ENCODE peak calls at places on chromosomes 16 and 17, in nine cellular contexts. F is IMR-90, R is osteoblast, G is upper lobe of right lung, E is left ventricle myocardium inferior, L is right lobe of liver, S is ascending aorta, Y is GM23338, O is tibial artery. K is an unnamed sample.

GRCh38 chr16:69619514-69619913 is 53.7 kb downstream of the NFAT5 start:
- DNase-seq in F (no peak), R (peak; percentile 35), G (no peak), E (no peak), L (no peak), S (no peak), Y (no peak), O (no peak), K (no peak)

GRCh38 chr17:69425978-69426377 is 11.5 kb downstream of the MAP2K6 start:
- DNase-seq in F (no peak), R (peak; percentile 56), G (no peak), E (no peak), L (no peak), S (no peak), Y (peak; percentile 47), O (no peak), K (no peak)

GRCh38 chr16:8577678-8578304 is 12.5 kb downstream of the TMEM114 start:
- DNase-seq in F (no peak), R (no peak), G (no peak), E (no peak), L (no peak), S (no peak), Y (no peak), O (no peak), K (no peak)

GRCh38 chr16:24075302-24075701 is 180.8 kb upstream of the CACNG3 start:
- DNase-seq in F (no peak), R (no peak), G (no peak), E (no peak), L (no peak), S (no peak), Y (no peak), O (no peak), K (no peak)

GRCh38 chr17:4480929-4481898 is 17.5 kb upstream of the SPNS2 start:
- DNase-seq in F (no peak), R (peak; percentile 70), G (no peak), E (no peak), L (no peak), S (no peak), Y (no peak), O (peak; percentile 61), K (no peak)

GRCh38 chr16:80938035-80938927 is 68.4 kb downstream of the CMC2 start:
- DNase-seq in F (peak; percentile 94), R (peak; percentile 92), G (no peak), E (no peak), L (no peak), S (peak; percentile 82), Y (peak; percentile 70), O (peak; percentile 70), K (peak; percentile 24)

GRCh38 chr17:74746922-74747321 is 1.5 kb upstream of the NHERF1 start:
- DNase-seq in F (no peak), R (peak; percentile 56), G (no peak), E (peak; percentile 18), L (no peak), S (peak; percentile 62), Y (no peak), O (no peak), K (no peak)

GRCh38 chr16:73396556-73396955 is 348.6 kb upstream of the ZFHX3 start:
- DNase-seq in F (no peak), R (no peak), G (no peak), E (no peak), L (no peak), S (no peak), Y (no peak), O (no peak), K (no peak)

GRCh38 chr17:60803059-60803458 is 125.4 kb downstream of the BCAS3 start:
- DNase-seq in F (no peak), R (no peak), G (no peak), E (no peak), L (no peak), S (no peak), Y (no peak), O (no peak), K (no peak)

GRCh38 chr17:73371285-73371684 is 59.5 kb upstream of the CDC42EP4 start:
- DNase-seq in F (peak; percentile 92), R (peak; percentile 98), G (no peak), E (no peak), L (no peak), S (no peak), Y (no peak), O (no peak), K (no peak)

GRCh38 chr16:51359141-51359960 is 208.3 kb upstream of the SALL1 start:
- DNase-seq in F (peak; percentile 5), R (no peak), G (no peak), E (peak; percentile 27), L (peak; percentile 97), S (no peak), Y (peak; percentile 68), O (no peak), K (no peak)

GRCh38 chr17:49715717-49716279 is 8.0 kb upstream of the SLC35B1 start:
- DNase-seq in F (no peak), R (no peak), G (no peak), E (no peak), L (no peak), S (no peak), Y (no peak), O (no peak), K (no peak)

GRCh38 chr16:31083981-31084380 is 4.8 kb downstream of the PRSS53 start:
- DNase-seq in F (no peak), R (peak; percentile 34), G (no peak), E (no peak), L (no peak), S (no peak), Y (no peak), O (no peak), K (no peak)

GRCh38 chr17:13931752-13932477 is 137.4 kb upstream of the COX10 start:
- DNase-seq in F (peak; percentile 3), R (no peak), G (peak; percentile 81), E (peak; percentile 68), L (no peak), S (peak; percentile 83), Y (peak; percentile 30), O (peak; percentile 81), K (no peak)

GRCh38 chr16:49019826-49020401 is 261.7 kb downstream of the CBLN1 start:
- DNase-seq in F (no peak), R (no peak), G (no peak), E (no peak), L (no peak), S (no peak), Y (no peak), O (no peak), K (no peak)

GRCh38 chr16:88554711-88555264 is 15.4 kb upstream of the ZC3H18 start:
- DNase-seq in F (no peak), R (peak; percentile 75), G (no peak), E (no peak), L (no peak), S (no peak), Y (no peak), O (no peak), K (no peak)

GRCh38 chr16:87946596-87947350 is 4.5 kb upstream of the BANP start:
- DNase-seq in F (no peak), R (no peak), G (no peak), E (no peak), L (no peak), S (no peak), Y (no peak), O (no peak), K (no peak)

DNA sequence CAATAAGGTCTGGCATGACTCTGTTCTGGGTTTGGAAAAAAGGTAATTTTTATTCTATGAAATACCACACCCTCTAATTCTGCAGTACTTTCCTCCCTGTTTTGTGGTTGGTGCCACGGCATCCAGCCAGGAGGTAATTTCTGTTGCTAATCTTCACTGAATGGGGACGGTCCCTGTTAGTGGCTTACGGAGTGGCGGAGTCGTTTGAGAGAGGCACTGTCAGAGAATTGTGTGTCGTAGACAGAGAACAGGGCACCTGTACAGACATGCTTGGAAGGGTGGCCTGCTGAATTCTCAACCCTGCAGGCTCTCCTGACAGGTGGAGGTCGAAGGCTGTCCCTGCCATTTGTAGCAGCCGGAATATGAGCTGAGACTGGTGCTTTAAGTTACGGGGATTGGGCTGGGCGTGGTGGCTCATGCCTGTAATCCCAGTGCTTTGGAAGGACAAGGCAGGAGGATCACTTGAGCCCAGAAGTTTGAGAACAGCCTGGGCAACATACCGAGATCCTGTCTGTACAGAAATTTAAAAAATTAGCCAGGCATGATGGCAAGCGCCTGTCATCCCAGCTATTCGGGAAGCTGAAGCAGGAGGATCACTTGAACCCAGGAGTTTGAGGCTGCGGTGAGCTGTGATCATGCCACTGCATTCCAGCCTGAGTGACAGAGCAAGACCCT is 33.2 kb downstream of the EEF2K start:
- DNase-seq in F (no peak), R (no peak), G (no peak), E (no peak), L (no peak), S (no peak), Y (no peak), O (no peak), K (no peak)
- H3K4me1 ChIP-seq in F (no peaks in the 10 kb centered on the region), R (no peaks in the 10 kb centered on the region), G (peaks cover 29% of the 10 kb centered on the region), E (peaks cover 33% of the 10 kb centered on the region), L (no peaks in the 10 kb centered on the region), S (peaks cover 5% of the 10 kb centered on the region), Y (no peaks in the 10 kb centered on the region), O (no peaks in the 10 kb centered on the region), K (peaks cover 39% of the 10 kb centered on the region)

GRCh38 chr16:47141773-47142468 is 1.8 kb downstream of the NETO2 start:
- DNase-seq in F (peak; percentile 83), R (peak; percentile 96), G (peak; percentile 86), E (peak; percentile 72), L (peak; percentile 81), S (peak; percentile 83), Y (peak; percentile 97), O (peak; percentile 82), K (peak; percentile 25)
- H3K4me3 ChIP-seq in F (peak overlapping the region; percentile 62), R (peak overlapping the region; percentile 74), G (peak overlapping the region; percentile 56), E (peak overlapping the region; percentile 74), L (peak overlapping the region; percentile 53), S (peak overlapping the region; percentile 44), Y (peak overlapping the region; percentile 67), O (peak overlapping the region; percentile 22), K (peak overlapping the region; percentile 75)

DNA sequence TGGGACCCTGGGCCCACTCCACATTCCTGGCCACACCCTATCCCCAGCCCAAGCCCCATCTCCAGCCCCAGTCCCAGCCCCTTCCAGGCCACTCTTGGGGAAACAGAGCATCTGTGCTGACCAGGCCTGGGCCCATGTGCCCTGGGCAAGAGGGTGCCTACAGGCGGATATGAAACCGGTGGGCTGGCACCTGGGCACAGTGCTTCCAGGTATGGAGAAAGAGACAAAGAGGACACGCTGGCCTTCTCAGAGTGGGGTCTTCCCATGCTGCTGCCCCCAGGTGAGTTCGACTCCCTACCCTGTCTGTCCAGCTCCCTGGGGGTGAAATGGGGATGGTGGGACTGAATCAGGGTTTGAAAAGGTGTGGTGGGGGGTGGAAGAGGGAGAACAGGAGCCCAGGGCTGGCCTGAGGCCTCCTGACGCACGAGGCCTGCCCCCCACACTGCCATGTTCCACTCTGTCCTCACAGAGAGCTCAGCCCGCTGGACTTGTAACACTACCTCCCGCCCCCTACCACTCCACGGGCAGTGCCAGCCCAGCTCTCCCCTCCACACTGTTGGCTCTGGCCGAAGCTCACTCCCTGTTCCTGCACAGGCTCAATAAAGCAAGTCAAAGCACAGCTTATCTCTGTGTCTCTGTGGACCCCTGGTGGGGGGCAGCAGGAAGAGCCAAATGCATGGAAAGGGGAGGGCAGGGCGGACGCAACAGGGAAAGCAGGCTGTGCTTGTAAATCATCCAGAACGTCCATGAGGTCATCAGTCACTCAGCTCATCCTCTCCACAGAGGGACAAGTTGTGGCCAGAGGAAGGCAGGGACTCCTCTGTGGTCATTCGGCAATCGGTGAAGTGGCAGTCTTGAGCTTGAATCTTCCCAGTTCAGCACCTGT is 71.1 kb upstream of the TMEM97 start:
- DNase-seq in F (peak; percentile 8), R (no peak), G (no peak), E (no peak), L (no peak), S (no peak), Y (peak; percentile 48), O (no peak), K (no peak)
- TF ChIP-seq CTCF in F (peak; percentile 8), R (no peak), G (no peak), E (no peak), L (no peak), S (no peak), Y (peak; percentile 63), O (no peak), K (no peak)

GRCh38 chr17:59361916-59362810 is 30.7 kb downstream of the YPEL2 start:
- DNase-seq in F (peak; percentile 93), R (no peak), G (no peak), E (no peak), L (no peak), S (no peak), Y (no peak), O (peak; percentile 64), K (no peak)
- H3K4me1 ChIP-seq in F (peaks cover 35% of the 10 kb centered on the region), R (peaks cover 48% of the 10 kb centered on the region), G (peaks cover 58% of the 10 kb centered on the region), E (peaks cover 99% of the 10 kb centered on the region), L (peaks cover 6% of the 10 kb centered on the region), S (peaks cover 56% of the 10 kb centered on the region), Y (peaks cover 21% of the 10 kb centered on the region), O (peaks cover 7% of the 10 kb centered on the region), K (peaks cover 99% of the 10 kb centered on the region)